ENCODE peak calls at places on chromosomes 16 and 17, in six cellular contexts. H is fibroblast of lung; G is breast epithelium; V is thoracic aorta; O is A549; T is CD8-positive, alpha-beta T cell. P is an unnamed sample.
A peak's percentile ranks its signal among the peaks of the same experiment; 100 is the strongest.

GRCh38 chr16:12141556-12141955 is 165.0 kb downstream of the SNX29 start:
- DNase-seq in G (no peak), T (no peak), O (no peak), V (no peak), H (no peak), P (no peak)

GRCh38 chr16:53612003-53612402 is 91.7 kb downstream of the RPGRIP1L start:
- DNase-seq in H (no peak), O (no peak), V (no peak), T (no peak), G (no peak), P (no peak)

GRCh38 chr17:82300707-82301270 is 16.6 kb downstream of the CD7 start:
- DNase-seq in V (no peak), T (peak; percentile 78), H (peak; percentile 63), O (peak; percentile 68), G (peak; percentile 67), P (peak; percentile 80)

GRCh38 chr16:9526791-9527190 is 435.3 kb downstream of the HAPSTR1 start:
- DNase-seq in H (no peak), V (no peak), O (no peak), G (no peak), T (no peak), P (no peak)

GRCh38 chr16:88672776-88673175 is 9.9 kb upstream of the MVD start:
- DNase-seq in G (no peak), V (no peak), O (peak; percentile 42), T (no peak), H (no peak), P (no peak)

GRCh38 chr16:18932243-18932997 is 6.2 kb upstream of the SMG1 start:
- DNase-seq in G (no peak), T (no peak), H (peak; percentile 9), V (peak; percentile 9), O (no peak), P (no peak)

GRCh38 chr17:13600475-13601316 is 1.0 kb downstream of the HS3ST3A1 start:
- DNase-seq in H (peak; percentile 38), O (no peak), V (no peak), T (no peak), G (no peak), P (no peak)

GRCh38 chr17:77995146-77995852 is 36.8 kb downstream of the TNRC6C start:
- DNase-seq in H (peak; percentile 4), T (peak; percentile 30), O (no peak), V (no peak), G (no peak), P (no peak)

GRCh38 chr17:4710693-4711634 is 532 bp downstream of the ARRB2 start:
- DNase-seq in V (no peak), T (peak; percentile 62), H (no peak), G (no peak), O (no peak), P (peak; percentile 87)

GRCh38 chr17:419073-419735 is 66.6 kb upstream of the RPH3AL start:
- DNase-seq in G (no peak), O (no peak), H (no peak), V (no peak), T (peak; percentile 53), P (no peak)

GRCh38 chr16:13441675-13442074 is 478.3 kb upstream of the ERCC4 start:
- DNase-seq in G (no peak), O (no peak), T (no peak), H (no peak), V (no peak), P (no peak)

GRCh38 chr16:27264151-27264550 is 4.4 kb downstream of the NSMCE1 start:
- DNase-seq in H (peak; percentile 65), V (no peak), O (no peak), G (peak; percentile 69), T (no peak), P (no peak)

GRCh38 chr16:76955629-76956028 is 235.4 kb upstream of the MON1B start:
- DNase-seq in T (no peak), G (no peak), O (no peak), H (peak; percentile 43), V (no peak), P (no peak)

GRCh38 chr17:13140750-13141149 is 122.9 kb upstream of the ELAC2 start:
- DNase-seq in T (no peak), G (no peak), O (no peak), H (peak; percentile 44), V (no peak), P (no peak)

GRCh38 chr16:69108069-69108904 is 2.8 kb downstream of the HAS3 start:
- DNase-seq in H (no peak), G (no peak), O (peak; percentile 32), T (no peak), V (no peak), P (no peak)

GRCh38 chr17:55332296-55333041 is 67.7 kb downstream of the HLF start:
- DNase-seq in H (no peak), G (no peak), T (no peak), V (no peak), O (no peak), P (no peak)

GRCh38 chr16:88844412-88845118 is 12.2 kb downstream of the GALNS start:
- DNase-seq in G (no peak), H (no peak), O (peak; percentile 25), V (no peak), T (no peak), P (no peak)

GRCh38 chr16:89471225-89471624 is 19.1 kb downstream of the ANKRD11 start:
- DNase-seq in H (peak; percentile 75), T (no peak), G (no peak), V (no peak), O (no peak), P (no peak)

GRCh38 chr16:85354623-85355514 is 242.6 kb upstream of the CIBAR2 start:
- DNase-seq in V (no peak), H (peak; percentile 87), O (no peak), T (no peak), G (no peak), P (no peak)

GRCh38 chr17:76537288-76537577 is 276 bp downstream of the CYGB start:
- DNase-seq in G (no peak), V (no peak), O (no peak), H (no peak), T (no peak), P (no peak)

GRCh38 chr16:27932542-27933178 is 130.9 kb downstream of the GSG1L start:
- DNase-seq in V (no peak), H (no peak), T (no peak), G (no peak), O (no peak), P (no peak)

GRCh38 chr16:23561586-23561985 is 4.1 kb downstream of the UBFD1 start:
- DNase-seq in V (no peak), T (no peak), H (no peak), G (no peak), O (no peak), P (no peak)

GRCh38 chr16:27428035-27428785 is 26.2 kb downstream of the IL21R start:
- DNase-seq in O (no peak), T (peak; percentile 7), G (no peak), H (no peak), V (no peak), P (peak; percentile 35)

GRCh38 chr17:50721194-50722010 is 2.0 kb downstream of the LUC7L3 start:
- DNase-seq in V (no peak), H (no peak), G (no peak), O (no peak), T (no peak), P (no peak)

GRCh38 chr16:52535076-52535475 is 11.9 kb downstream of the TOX3 start:
- DNase-seq in G (no peak), T (no peak), O (no peak), H (no peak), V (no peak), P (no peak)

GRCh38 chr16:1926223-1926718 is 8.1 kb upstream of the HS3ST6 start:
- DNase-seq in O (no peak), V (no peak), T (no peak), G (no peak), H (no peak), P (no peak)

GRCh38 chr16:1924095-1924494 is 5.9 kb upstream of the HS3ST6 start:
- DNase-seq in T (no peak), G (no peak), V (no peak), H (no peak), O (no peak), P (no peak)

GRCh38 chr16:1922357-1922756 is 4.1 kb upstream of the HS3ST6 start:
- DNase-seq in T (no peak), V (no peak), H (no peak), G (no peak), O (no peak), P (no peak)

GRCh38 chr16:1920727-1921155 is 2.5 kb upstream of the HS3ST6 start:
- DNase-seq in O (peak; percentile 53), V (no peak), T (no peak), H (peak; percentile 4), G (no peak), P (no peak)

DNA sequence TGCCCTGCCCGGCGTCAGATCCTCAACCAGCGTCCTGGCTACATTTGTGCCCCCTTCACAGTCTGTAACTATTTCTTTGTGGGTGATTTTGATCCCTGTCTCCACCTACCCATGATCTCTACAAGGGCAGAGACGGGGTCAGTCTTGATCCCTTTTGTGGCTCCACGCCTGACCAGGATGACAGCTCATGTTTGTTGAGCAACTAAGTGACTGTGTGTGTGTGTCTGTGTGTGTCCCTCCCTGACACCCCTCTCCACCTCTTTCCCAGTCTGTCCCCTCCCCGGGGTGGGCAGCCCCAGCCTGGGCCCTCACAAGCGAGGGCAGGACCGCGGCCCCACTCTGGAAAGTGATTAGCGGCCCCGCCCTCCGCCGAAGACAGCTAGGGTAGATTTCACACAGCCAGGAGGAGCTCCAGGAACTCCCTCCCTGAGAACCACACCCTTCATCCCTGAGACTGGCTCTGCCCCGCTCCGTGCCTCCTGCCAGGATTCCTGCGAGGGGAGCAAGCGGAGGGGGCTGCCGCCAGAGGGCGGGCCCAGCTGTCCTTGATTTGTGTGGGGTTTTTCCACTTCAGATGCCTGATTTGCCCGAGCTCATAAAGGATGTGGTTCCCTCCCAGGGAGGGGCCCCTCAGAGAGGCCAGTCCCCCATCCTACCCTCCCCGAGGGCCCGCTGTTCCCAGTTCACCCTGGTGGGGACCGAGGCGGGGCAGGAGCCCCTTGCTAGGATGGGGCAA is 5.3 kb upstream of the HS3ST6 start:
- DNase-seq in H (peak; percentile 36), V (no peak), G (no peak), T (peak; percentile 23), O (peak; percentile 88), P (no peak)
- TF ChIP-seq CTCF in H (no peak), V (no peak), G (no peak), T (peak; percentile 31), O (peak; percentile 45), P (peak; percentile 11)

GRCh38 chr17:11298401-11298800 is 57.4 kb downstream of the SHISA6 start:
- DNase-seq in T (no peak), V (no peak), H (no peak), G (no peak), O (no peak), P (no peak)
- TF ChIP-seq CTCF in T (no peak), V (no peak), H (no peak), G (no peak), O (no peak), P (no peak)

GRCh38 chr17:74008196-74008595 is 195.3 kb upstream of the RPL38 start:
- DNase-seq in G (no peak), V (no peak), H (no peak), T (no peak), O (peak; percentile 43), P (peak; percentile 73)
- TF ChIP-seq CTCF in G (no peak), V (no peak), H (no peak), T (no peak), O (peak; percentile 43), P (peak; percentile 34)

DNA sequence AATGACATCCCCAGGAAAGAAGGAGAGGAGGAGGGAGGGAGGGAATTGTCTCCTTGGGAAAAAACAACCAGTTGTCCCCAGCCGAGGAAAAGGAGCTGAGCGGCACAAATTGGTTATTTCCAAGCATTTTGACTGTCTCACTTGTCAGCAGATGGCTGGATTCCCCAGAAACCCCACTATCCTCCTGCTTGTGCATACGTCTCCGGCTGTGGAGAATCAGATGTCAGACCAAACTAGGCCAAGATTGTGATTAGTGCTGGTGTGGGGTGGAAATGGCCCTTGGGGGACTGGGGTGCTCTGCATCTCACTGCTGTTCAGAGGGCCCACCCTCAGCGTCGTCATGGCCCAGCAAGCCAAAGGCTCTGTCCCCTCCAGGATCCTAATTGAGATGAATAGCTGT is 131.7 kb upstream of the HSBP1 start:
- DNase-seq in G (no peak), V (no peak), H (no peak), O (no peak), T (no peak), P (no peak)
- TF ChIP-seq CTCF in G (no peak), V (no peak), H (no peak), O (no peak), T (no peak), P (no peak)